ENCODE peak calls at places on chromosome 1, in four cellular contexts. M is germinal center; F is effector memory CD8-positive, alpha-beta T cell; P is NCI-H1417. S is an unnamed sample.

GRCh38 chr1:172609528-172609927 is 49.4 kb upstream of the FASLG start:
- DNase-seq in M (no peak), F (no peak), P (no peak), S (no peak)

GRCh38 chr1:181390350-181391080 is 92.8 kb upstream of the CACNA1E start:
- DNase-seq in M (no peak), F (no peak), P (peak), S (peak)

GRCh38 chr1:43890815-43891214 is 42.8 kb upstream of the ARTN start:
- DNase-seq in M (no peak), F (no peak), P (no peak), S (no peak)

GRCh38 chr1:6082430-6082971 is 36.8 kb downstream of the KCNAB2 start:
- DNase-seq in M (no peak), F (no peak), P (no peak), S (peak)

GRCh38 chr1:112807999-112808398 is 92.9 kb upstream of the PPM1J start:
- DNase-seq in M (no peak), F (no peak), P (no peak), S (no peak)

GRCh38 chr1:187876775-187877174 is 1048.0 kb downstream of the PLA2G4A start:
- DNase-seq in M (no peak), F (no peak), P (peak), S (no peak)

GRCh38 chr1:15014521-15014920 is 139.0 kb upstream of the TMEM51 start:
- DNase-seq in M (no peak), F (no peak), P (no peak), S (no peak)

GRCh38 chr1:200317236-200317635 is 92.6 kb downstream of the ZNF281 start:
- DNase-seq in M (no peak), F (no peak), P (no peak), S (no peak)

GRCh38 chr1:9066945-9067807 is 2.3 kb downstream of the SLC2A5 start:
- DNase-seq in M (no peak), F (no peak), P (no peak), S (no peak)

GRCh38 chr1:151612506-151613274 is 840 bp downstream of the SNX27 start:
- DNase-seq in M (peak), F (no peak), P (no peak), S (peak)

GRCh38 chr1:41799723-41800122 is 119.0 kb downstream of the HIVEP3 start:
- DNase-seq in M (no peak), F (no peak), P (no peak), S (no peak)

GRCh38 chr1:203320546-203321272 is 15.4 kb downstream of the BTG2 start:
- DNase-seq in M (peak), F (peak), P (peak), S (peak)